ENCODE peak calls at places on chromosomes 3 and 15, in four cellular contexts. S is heart left ventricle, B is gastrocnemius medialis, V is IMR-90. C is an unnamed sample.

GRCh38 chr3:183885766-183886165 is 1.1 kb upstream of the PARL start:
- DNase-seq in S (no peak), B (no peak), V (no peak), C (no peak)

GRCh38 chr3:190446492-190447301 is 3.0 kb downstream of the TMEM207 start:
- DNase-seq in S (no peak), B (no peak), V (no peak), C (no peak)

GRCh38 chr3:9727041-9727595 is 4.4 kb upstream of the BRPF1 start:
- DNase-seq in S (no peak), B (no peak), V (no peak), C (no peak)

GRCh38 chr3:66997560-66998074 is 490 bp upstream of the KBTBD8 start:
- DNase-seq in S (peak; percentile 19), B (peak; percentile 27), V (peak; percentile 76), C (peak; percentile 9)

GRCh38 chr3:39372831-39373230 is 10.3 kb upstream of the SLC25A38 start:
- DNase-seq in S (no peak), B (no peak), V (peak; percentile 5), C (no peak)

GRCh38 chr3:6549296-6549695 is 311.6 kb upstream of the GRM7 start:
- DNase-seq in S (no peak), B (no peak), V (no peak), C (no peak)

GRCh38 chr15:43521419-43521818 is 4.0 kb downstream of the MAP1A start:
- DNase-seq in S (no peak), B (no peak), V (no peak), C (no peak)

GRCh38 chr3:131361464-131362421 is 19.8 kb upstream of the NUDT16 start:
- DNase-seq in S (peak; percentile 84), B (peak; percentile 67), V (peak; percentile 10), C (peak; percentile 81)

GRCh38 chr3:127560051-127560787 is 30.3 kb downstream of the TPRA1 start:
- DNase-seq in S (no peak), B (no peak), V (no peak), C (no peak)

GRCh38 chr3:165459111-165459510 is 262.9 kb upstream of the SLITRK3 start:
- DNase-seq in S (no peak), B (no peak), V (peak; percentile 16), C (no peak)

GRCh38 chr3:130340766-130341165 is 4.7 kb upstream of the COL6A5 start:
- DNase-seq in S (no peak), B (no peak), V (no peak), C (no peak)

GRCh38 chr3:57929988-57930387 is 78.2 kb upstream of the FLNB start:
- DNase-seq in S (no peak), B (no peak), V (no peak), C (no peak)

GRCh38 chr3:154753101-154753500 is 323.1 kb upstream of the GPR149 start:
- DNase-seq in S (no peak), B (no peak), V (no peak), C (no peak)

GRCh38 chr15:100880139-100880896 is 687 bp downstream of the ALDH1A3 start:
- DNase-seq in S (no peak), B (no peak), V (no peak), C (no peak)

GRCh38 chr3:107238787-107239186 is 138.5 kb upstream of the CCDC54 start:
- DNase-seq in S (no peak), B (no peak), V (no peak), C (no peak)

GRCh38 chr15:94576889-94577533 is 345.6 kb downstream of the MCTP2 start:
- DNase-seq in S (no peak), B (no peak), V (no peak), C (no peak)

GRCh38 chr15:66862111-66862815 is 160.2 kb downstream of the SMAD6 start:
- DNase-seq in S (peak; percentile 3), B (no peak), V (no peak), C (no peak)

GRCh38 chr3:158159714-158160113 is 49.8 kb downstream of the RSRC1 start:
- DNase-seq in S (no peak), B (no peak), V (peak; percentile 9), C (no peak)

GRCh38 chr3:42682301-42683070 is 2.9 kb upstream of the KLHL40 start:
- DNase-seq in S (no peak), B (peak; percentile 45), V (no peak), C (peak; percentile 19)

GRCh38 chr3:99548674-99549073 is 89.7 kb upstream of the COL8A1 start:
- DNase-seq in S (no peak), B (no peak), V (no peak), C (no peak)

GRCh38 chr3:143354342-143354741 is 234.8 kb downstream of the CHST2 start:
- DNase-seq in S (no peak), B (no peak), V (no peak), C (no peak)

GRCh38 chr3:181710581-181711255 is 1.0 kb upstream of the SOX2 start:
- DNase-seq in S (no peak), B (no peak), V (no peak), C (no peak)

GRCh38 chr3:63911395-63911900 is 735 bp downstream of the SCAANT1 start:
- DNase-seq in S (no peak), B (no peak), V (no peak), C (no peak)

GRCh38 chr15:89888214-89888804 is 5.5 kb downstream of the AP3S2 start:
- DNase-seq in S (no peak), B (no peak), V (peak; percentile 90), C (no peak)

GRCh38 chr3:45055032-45055410 is 28.9 kb downstream of the CLEC3B start:
- DNase-seq in S (no peak), B (no peak), V (peak; percentile 87), C (no peak)

GRCh38 chr3:181567446-181568075 is 144.2 kb upstream of the SOX2 start:
- DNase-seq in S (no peak), B (no peak), V (no peak), C (no peak)

GRCh38 chr15:80545078-80545477 is 140.9 kb downstream of the ARNT2 start:
- DNase-seq in S (no peak), B (no peak), V (no peak), C (no peak)

GRCh38 chr3:43531835-43532234 is 90.0 kb downstream of the ANO10 start:
- DNase-seq in S (no peak), B (no peak), V (peak; percentile 78), C (no peak)

GRCh38 chr3:120416868-120417267 is 33.9 kb downstream of the FSTL1 start:
- DNase-seq in S (peak; percentile 25), B (no peak), V (no peak), C (peak; percentile 18)

GRCh38 chr3:141388823-141389617 is 20.7 kb downstream of the ZBTB38 start:
- DNase-seq in S (no peak), B (no peak), V (no peak), C (no peak)

GRCh38 chr3:141387446-141388030 is 19.2 kb downstream of the ZBTB38 start:
- DNase-seq in S (no peak), B (no peak), V (no peak), C (no peak)

GRCh38 chr3:141390747-141391146 is 22.4 kb downstream of the ZBTB38 start:
- DNase-seq in S (no peak), B (no peak), V (no peak), C (no peak)

GRCh38 chr3:141391298-141392017 is 23.2 kb downstream of the ZBTB38 start:
- DNase-seq in S (no peak), B (no peak), V (no peak), C (no peak)

DNA sequence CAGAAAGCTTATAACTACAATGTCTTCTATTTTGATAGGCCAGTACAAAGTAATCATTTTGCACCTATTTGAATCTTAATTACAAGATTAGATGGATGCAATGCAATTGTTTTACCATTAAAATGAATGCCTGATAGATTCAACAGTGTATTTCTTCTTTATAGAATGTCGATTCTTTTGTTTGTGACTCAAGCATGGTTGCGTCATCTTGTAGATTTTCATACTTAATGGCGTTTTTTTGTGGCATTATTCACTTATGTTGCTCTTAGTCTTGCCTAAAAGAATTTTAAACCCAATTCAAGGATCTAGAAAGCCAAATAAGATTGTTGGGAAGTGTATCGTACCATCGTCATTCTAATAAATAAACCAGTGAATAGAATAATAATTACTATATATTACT is 21.4 kb downstream of the ZBTB38 start:
- DNase-seq in S (no peak), B (no peak), V (peak; percentile 74), C (no peak)
- TF ChIP-seq CTCF in S (no peak), B (no peak), V (no peak), C (no peak)

GRCh38 chr3:73510298-73510697 is 114.4 kb downstream of the PDZRN3 start:
- DNase-seq in S (no peak), B (no peak), V (no peak), C (no peak)
- H3K4me1 ChIP-seq in S (peaks cover 61% of the 10 kb centered on the region), B (peaks cover 33% of the 10 kb centered on the region), V (peaks cover 31% of the 10 kb centered on the region), C (peaks cover 40% of the 10 kb centered on the region)

GRCh38 chr3:41574900-41575299 is 375.6 kb downstream of the CTNNB1 start:
- DNase-seq in S (no peak), B (no peak), V (no peak), C (no peak)
- TF ChIP-seq CTCF in S (no peak), B (no peak), V (no peak), C (no peak)

GRCh38 chr15:97995881-97996603 is 35.5 kb downstream of the ARRDC4 start:
- DNase-seq in S (no peak), B (no peak), V (no peak), C (no peak)
- H3K4me1 ChIP-seq in S (peaks cover 16% of the 10 kb centered on the region), B (peaks cover 4% of the 10 kb centered on the region), V (no peaks in the 10 kb centered on the region), C (peaks cover 11% of the 10 kb centered on the region)

DNA sequence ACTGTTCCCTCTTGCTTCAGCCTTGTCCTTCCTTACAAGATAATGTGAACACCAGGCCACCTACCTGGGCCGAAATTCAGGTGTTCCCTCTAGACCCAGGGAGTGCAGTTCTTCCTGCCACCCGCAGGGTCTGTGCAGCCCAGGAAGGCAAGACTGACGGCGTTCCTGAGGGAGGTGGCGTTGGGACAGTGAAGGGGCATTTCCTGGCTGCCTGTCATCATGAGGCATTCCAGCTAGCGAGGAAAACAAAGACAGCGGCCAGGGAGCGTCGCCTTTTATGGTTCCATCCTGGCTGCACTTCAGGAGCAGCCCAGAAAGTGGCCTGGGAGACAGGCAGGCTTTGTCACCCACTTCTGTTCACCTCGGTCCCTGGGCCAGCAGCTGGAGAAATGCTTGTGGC is 84.8 kb upstream of the WNT5A start:
- DNase-seq in S (peak; percentile 75), B (peak; percentile 12), V (no peak), C (peak; percentile 22)
- TF ChIP-seq CTCF in S (no peak), B (no peak), V (no peak), C (peak; percentile 34)